ENCODE peak calls at places on chromosomes 6 and 20, in eight cellular contexts. J is T1000; A is activated T-cell treated with anti-CD3 and anti-CD28 coated beads, Interleukin-2, amount 50 U/mL, for 4 hours; X is T follicular helper cell; Q is fibroblast of pulmonary artery; I is astrocyte of the spinal cord; F is AG08396; U is left lung. B is an unnamed sample.

GRCh38 chr6:42923656-42924055 is 5.6 kb upstream of the CNPY3 start:
- DNase-seq in J (no peak), A (no peak), X (no peak), Q (peak), I (no peak), F (no peak), U (no peak), B (no peak)

GRCh38 chr20:62583424-62583920 is 58.8 kb upstream of the SLCO4A1 start:
- DNase-seq in J (no peak), A (no peak), X (no peak), Q (no peak), I (no peak), F (peak), U (no peak), B (no peak)

GRCh38 chr6:131136021-131136847 is 967 bp downstream of the AKAP7 start:
- DNase-seq in J (no peak), A (no peak), X (no peak), Q (peak), I (peak), F (peak), U (no peak), B (no peak)

GRCh38 chr6:106194949-106195919 is 109.1 kb downstream of the PRDM1 start:
- DNase-seq in J (no peak), A (no peak), X (no peak), Q (peak), I (peak), F (no peak), U (no peak), B (no peak)

GRCh38 chr20:46013826-46014516 is 5.3 kb downstream of the MMP9 start:
- DNase-seq in J (peak), A (peak), X (peak), Q (peak), I (peak), F (peak), U (no peak), B (peak)

GRCh38 chr20:55014766-55015165 is 539.4 kb downstream of the DOK5 start:
- DNase-seq in J (no peak), A (no peak), X (no peak), Q (no peak), I (no peak), F (no peak), U (no peak), B (no peak)

GRCh38 chr6:150229775-150230561 is 87.1 kb downstream of the PPP1R14C start:
- DNase-seq in J (no peak), A (no peak), X (no peak), Q (no peak), I (no peak), F (no peak), U (no peak), B (no peak)

GRCh38 chr6:112149719-112150263 is 62.4 kb downstream of the FAM229B start:
- DNase-seq in J (no peak), A (no peak), X (no peak), Q (peak), I (no peak), F (peak), U (no peak), B (no peak)

GRCh38 chr6:6684365-6684833 is 95.9 kb downstream of the LY86 start:
- DNase-seq in J (no peak), A (no peak), X (no peak), Q (no peak), I (no peak), F (no peak), U (no peak), B (no peak)

GRCh38 chr6:13302751-13303667 is 25.3 kb downstream of the TBC1D7 start:
- DNase-seq in J (peak), A (peak), X (no peak), Q (peak), I (peak), F (peak), U (peak), B (peak)

GRCh38 chr6:83509416-83509815 is 2.9 kb upstream of the PRSS35 start:
- DNase-seq in J (no peak), A (no peak), X (no peak), Q (peak), I (no peak), F (no peak), U (no peak), B (no peak)

GRCh38 chr6:26457407-26457795 is 354 bp upstream of the BTN2A1 start:
- DNase-seq in J (peak), A (no peak), X (no peak), Q (no peak), I (no peak), F (no peak), U (peak), B (no peak)

GRCh38 chr6:99016355-99016754 is 68.6 kb upstream of the FBXL4 start:
- DNase-seq in J (no peak), A (no peak), X (no peak), Q (peak), I (peak), F (no peak), U (no peak), B (no peak)

GRCh38 chr6:11947063-11947462 is 65.0 kb upstream of the HIVEP1 start:
- DNase-seq in J (no peak), A (no peak), X (no peak), Q (no peak), I (no peak), F (no peak), U (no peak), B (no peak)

GRCh38 chr20:58694241-58695083 is 1.9 kb downstream of the NPEPL1 start:
- DNase-seq in J (no peak), A (no peak), X (no peak), Q (no peak), I (no peak), F (no peak), U (no peak), B (no peak)

GRCh38 chr6:90790058-90790457 is 203.2 kb upstream of the MAP3K7 start:
- DNase-seq in J (no peak), A (no peak), X (no peak), Q (peak), I (peak), F (no peak), U (no peak), B (no peak)

GRCh38 chr6:144364208-144364718 is 79.1 kb downstream of the UTRN start:
- DNase-seq in J (no peak), A (no peak), X (no peak), Q (no peak), I (no peak), F (no peak), U (no peak), B (no peak)

GRCh38 chr6:20699402-20699801 is 165.1 kb downstream of the CDKAL1 start:
- DNase-seq in J (no peak), A (no peak), X (no peak), Q (no peak), I (no peak), F (no peak), U (no peak), B (no peak)

GRCh38 chr6:74834967-74835366 is 370.9 kb downstream of the COL12A1 start:
- DNase-seq in J (no peak), A (no peak), X (no peak), Q (no peak), I (no peak), F (no peak), U (no peak), B (no peak)

GRCh38 chr20:19098806-19099578 is 113.5 kb upstream of the SLC24A3 start:
- DNase-seq in J (no peak), A (no peak), X (no peak), Q (no peak), I (no peak), F (no peak), U (no peak), B (no peak)

GRCh38 chr6:25302677-25303128 is 23.5 kb downstream of the CARMIL1 start:
- DNase-seq in J (peak), A (no peak), X (no peak), Q (peak), I (peak), F (peak), U (no peak), B (no peak)

GRCh38 chr6:148064406-148065134 is 278.1 kb upstream of the SASH1 start:
- DNase-seq in J (peak), A (no peak), X (no peak), Q (peak), I (no peak), F (peak), U (peak), B (no peak)

GRCh38 chr20:64143018-64143801 is 21.0 kb upstream of the MYT1 start:
- DNase-seq in J (no peak), A (no peak), X (no peak), Q (no peak), I (no peak), F (no peak), U (peak), B (no peak)

GRCh38 chr20:21509597-21510331 is 4.1 kb downstream of the NKX2-2 start:
- DNase-seq in J (no peak), A (no peak), X (no peak), Q (peak), I (peak), F (peak), U (no peak), B (no peak)

GRCh38 chr6:106383573-106383972 is 23.1 kb downstream of the CRYBG1 start:
- DNase-seq in J (no peak), A (no peak), X (no peak), Q (no peak), I (no peak), F (no peak), U (no peak), B (no peak)

GRCh38 chr6:21597706-21598273 is 4.2 kb downstream of the SOX4 start:
- DNase-seq in J (no peak), A (no peak), X (no peak), Q (peak), I (peak), F (peak), U (no peak), B (no peak)

GRCh38 chr6:129022011-129022553 is 139.1 kb downstream of the LAMA2 start:
- DNase-seq in J (no peak), A (no peak), X (no peak), Q (no peak), I (no peak), F (no peak), U (no peak), B (no peak)

GRCh38 chr6:34466242-34467185 is 638 bp downstream of the PACSIN1 start:
- DNase-seq in J (no peak), A (no peak), X (no peak), Q (no peak), I (no peak), F (no peak), U (no peak), B (no peak)

GRCh38 chr6:142945446-142946180 is 637 bp upstream of the HIVEP2 start:
- DNase-seq in J (no peak), A (peak), X (peak), Q (no peak), I (no peak), F (peak), U (peak), B (peak)

GRCh38 chr20:2751868-2752630 is 48.4 kb downstream of the CPXM1 start:
- DNase-seq in J (no peak), A (peak), X (peak), Q (peak), I (no peak), F (peak), U (no peak), B (peak)

GRCh38 chr6:26121141-26122004 is 34.1 kb downstream of the HFE start:
- DNase-seq in J (no peak), A (no peak), X (no peak), Q (no peak), I (peak), F (no peak), U (no peak), B (no peak)

GRCh38 chr6:4010035-4010434 is 68.9 kb downstream of the FAM217A start:
- DNase-seq in J (no peak), A (no peak), X (no peak), Q (no peak), I (no peak), F (no peak), U (no peak), B (no peak)

GRCh38 chr6:45773906-45774305 is 241.8 kb downstream of the CLIC5 start:
- DNase-seq in J (no peak), A (no peak), X (no peak), Q (no peak), I (no peak), F (no peak), U (no peak), B (no peak)

GRCh38 chr20:48928832-48929725 is 7.6 kb downstream of the ARFGEF2 start:
- DNase-seq in J (no peak), A (no peak), X (no peak), Q (peak), I (peak), F (peak), U (no peak), B (no peak)

GRCh38 chr20:21510414-21510971 is 3.4 kb downstream of the NKX2-2 start:
- DNase-seq in J (no peak), A (no peak), X (no peak), Q (no peak), I (no peak), F (peak), U (no peak), B (no peak)

GRCh38 chr6:44662461-44663121 is 275.1 kb downstream of the CDC5L start:
- DNase-seq in J (peak), A (no peak), X (no peak), Q (peak), I (peak), F (no peak), U (no peak), B (no peak)

GRCh38 chr6:145539831-145540230 is 195.5 kb downstream of the EPM2A start:
- DNase-seq in J (no peak), A (no peak), X (no peak), Q (peak), I (peak), F (no peak), U (no peak), B (no peak)

GRCh38 chr6:42138630-42139619 is 3.5 kb downstream of the C6orf132 start:
- DNase-seq in J (no peak), A (no peak), X (no peak), Q (no peak), I (no peak), F (no peak), U (no peak), B (no peak)

GRCh38 chr20:60255426-60255825 is 297.2 kb downstream of the CDH26 start:
- DNase-seq in J (no peak), A (no peak), X (no peak), Q (no peak), I (no peak), F (no peak), U (no peak), B (no peak)

B was measured in activated T-helper 9 cell treated with anti-CD3 and anti-CD28 coated beads, Interleukin-2, amount 50 U/mL, for 16 hours.